ENCODE peak calls at places on chromosome 1, in ten cellular contexts. One of them, this sample, is unnamed. For H3K4me1, the result is how much of the 10 kb centered on the place peaks cover.

GRCh38 chr1:230465701-230466100 is 39.6 kb upstream of the PGBD5 start:
- DNase-seq in pancreas: no peak
- DNase-seq in neural progenitor cell: no peak
- DNase-seq in HAP-1: no peak
- DNase-seq in heart right ventricle: no peak
- DNase-seq in mesendoderm: no peak
- DNase-seq in ascending aorta: no peak
- DNase-seq in stomach: no peak
- DNase-seq in tibial artery: no peak
- DNase-seq in GM23248: no peak
- DNase-seq in this sample: no peak

GRCh38 chr1:232519186-232519585 is 110.7 kb downstream of the SIPA1L2 start:
- DNase-seq in ascending aorta: no peak
- DNase-seq in neural progenitor cell: no peak
- DNase-seq in HAP-1: no peak
- DNase-seq in GM23248: no peak
- DNase-seq in tibial artery: no peak
- DNase-seq in pancreas: no peak
- DNase-seq in stomach: no peak
- DNase-seq in heart right ventricle: peak
- DNase-seq in mesendoderm: peak
- DNase-seq in this sample: no peak

GRCh38 chr1:221891708-221892107 is 149.8 kb upstream of the DUSP10 start:
- DNase-seq in heart right ventricle: no peak
- DNase-seq in ascending aorta: no peak
- DNase-seq in stomach: no peak
- DNase-seq in HAP-1: no peak
- DNase-seq in tibial artery: peak
- DNase-seq in neural progenitor cell: no peak
- DNase-seq in GM23248: peak
- DNase-seq in pancreas: no peak
- DNase-seq in mesendoderm: no peak
- DNase-seq in this sample: no peak

GRCh38 chr1:235004276-235004675 is 124.4 kb downstream of the TOMM20 start:
- DNase-seq in pancreas: no peak
- DNase-seq in GM23248: no peak
- DNase-seq in HAP-1: peak
- DNase-seq in ascending aorta: peak
- DNase-seq in heart right ventricle: no peak
- DNase-seq in tibial artery: no peak
- DNase-seq in stomach: no peak
- DNase-seq in mesendoderm: no peak
- DNase-seq in neural progenitor cell: no peak
- DNase-seq in this sample: no peak

GRCh38 chr1:209230319-209230718 is 353.2 kb upstream of the CAMK1G start:
- DNase-seq in neural progenitor cell: no peak
- DNase-seq in tibial artery: no peak
- DNase-seq in ascending aorta: no peak
- DNase-seq in pancreas: no peak
- DNase-seq in mesendoderm: no peak
- DNase-seq in stomach: no peak
- DNase-seq in heart right ventricle: no peak
- DNase-seq in HAP-1: no peak
- DNase-seq in GM23248: no peak
- DNase-seq in this sample: no peak

GRCh38 chr1:243931957-243932356 is 81.9 kb upstream of the AKT3 start:
- DNase-seq in pancreas: no peak
- DNase-seq in stomach: no peak
- DNase-seq in tibial artery: no peak
- DNase-seq in neural progenitor cell: no peak
- DNase-seq in heart right ventricle: no peak
- DNase-seq in mesendoderm: no peak
- DNase-seq in ascending aorta: no peak
- DNase-seq in GM23248: no peak
- DNase-seq in HAP-1: no peak
- DNase-seq in this sample: no peak

GRCh38 chr1:22869325-22869724 is 103.3 kb downstream of the LACTBL1 start:
- DNase-seq in heart right ventricle: no peak
- DNase-seq in mesendoderm: no peak
- DNase-seq in ascending aorta: no peak
- DNase-seq in tibial artery: no peak
- DNase-seq in neural progenitor cell: no peak
- DNase-seq in GM23248: no peak
- DNase-seq in pancreas: no peak
- DNase-seq in stomach: no peak
- DNase-seq in HAP-1: no peak
- DNase-seq in this sample: no peak

GRCh38 chr1:2972879-2973575 is 48.2 kb upstream of the ACTRT2 start:
- DNase-seq in mesendoderm: no peak
- DNase-seq in GM23248: no peak
- DNase-seq in neural progenitor cell: no peak
- DNase-seq in HAP-1: no peak
- DNase-seq in pancreas: no peak
- DNase-seq in ascending aorta: peak
- DNase-seq in stomach: peak
- DNase-seq in heart right ventricle: no peak
- DNase-seq in tibial artery: no peak
- DNase-seq in this sample: peak

GRCh38 chr1:157270705-157271274 is 132.6 kb upstream of the ETV3 start:
- DNase-seq in mesendoderm: no peak
- DNase-seq in stomach: no peak
- DNase-seq in HAP-1: no peak
- DNase-seq in tibial artery: no peak
- DNase-seq in neural progenitor cell: no peak
- DNase-seq in GM23248: no peak
- DNase-seq in ascending aorta: no peak
- DNase-seq in heart right ventricle: no peak
- DNase-seq in pancreas: peak
- DNase-seq in this sample: no peak

GRCh38 chr1:117638759-117639158 is 32.9 kb downstream of the TENT5C start:
- DNase-seq in neural progenitor cell: no peak
- DNase-seq in stomach: no peak
- DNase-seq in pancreas: no peak
- DNase-seq in tibial artery: no peak
- DNase-seq in heart right ventricle: no peak
- DNase-seq in mesendoderm: no peak
- DNase-seq in HAP-1: no peak
- DNase-seq in ascending aorta: peak
- DNase-seq in GM23248: no peak
- DNase-seq in this sample: no peak

GRCh38 chr1:154219511-154219910 is 1.2 kb upstream of the UBAP2L start:
- DNase-seq in stomach: no peak
- DNase-seq in GM23248: peak
- DNase-seq in neural progenitor cell: no peak
- DNase-seq in heart right ventricle: no peak
- DNase-seq in mesendoderm: peak
- DNase-seq in ascending aorta: no peak
- DNase-seq in HAP-1: no peak
- DNase-seq in pancreas: no peak
- DNase-seq in tibial artery: peak
- DNase-seq in this sample: no peak

GRCh38 chr1:211606914-211607751 is 28.2 kb upstream of the SLC30A1 start:
- DNase-seq in GM23248: no peak
- DNase-seq in HAP-1: no peak
- DNase-seq in ascending aorta: no peak
- DNase-seq in pancreas: no peak
- DNase-seq in neural progenitor cell: no peak
- DNase-seq in tibial artery: no peak
- DNase-seq in heart right ventricle: no peak
- DNase-seq in stomach: no peak
- DNase-seq in mesendoderm: no peak
- DNase-seq in this sample: no peak

GRCh38 chr1:176515310-176515709 is 52.3 kb downstream of the PAPPA2 start:
- DNase-seq in stomach: no peak
- DNase-seq in HAP-1: no peak
- DNase-seq in mesendoderm: peak
- DNase-seq in pancreas: no peak
- DNase-seq in heart right ventricle: no peak
- DNase-seq in neural progenitor cell: no peak
- DNase-seq in tibial artery: no peak
- DNase-seq in ascending aorta: no peak
- DNase-seq in GM23248: peak
- DNase-seq in this sample: no peak

GRCh38 chr1:192966073-192966472 is 93.1 kb downstream of the UCHL5 start:
- DNase-seq in HAP-1: no peak
- DNase-seq in neural progenitor cell: no peak
- DNase-seq in pancreas: no peak
- DNase-seq in heart right ventricle: no peak
- DNase-seq in mesendoderm: no peak
- DNase-seq in stomach: no peak
- DNase-seq in ascending aorta: no peak
- DNase-seq in tibial artery: no peak
- DNase-seq in GM23248: no peak
- DNase-seq in this sample: no peak

GRCh38 chr1:207069858-207070506 is 16.9 kb downstream of the PFKFB2 start:
- DNase-seq in neural progenitor cell: no peak
- DNase-seq in HAP-1: no peak
- DNase-seq in mesendoderm: no peak
- DNase-seq in GM23248: no peak
- DNase-seq in heart right ventricle: peak
- DNase-seq in pancreas: no peak
- DNase-seq in stomach: no peak
- DNase-seq in tibial artery: no peak
- DNase-seq in ascending aorta: no peak
- DNase-seq in this sample: no peak

GRCh38 chr1:112507896-112508241 is 896 bp upstream of the WNT2B start:
- DNase-seq in mesendoderm: peak
- DNase-seq in tibial artery: no peak
- DNase-seq in ascending aorta: no peak
- DNase-seq in stomach: no peak
- DNase-seq in pancreas: no peak
- DNase-seq in HAP-1: peak
- DNase-seq in GM23248: peak
- DNase-seq in neural progenitor cell: peak
- DNase-seq in heart right ventricle: no peak
- DNase-seq in this sample: no peak
- H3K4me3 ChIP-seq in mesendoderm: peak
- H3K4me3 ChIP-seq in tibial artery: peak
- H3K4me3 ChIP-seq in ascending aorta: peak
- H3K4me3 ChIP-seq in stomach: peak
- H3K4me3 ChIP-seq in pancreas: peak
- H3K4me3 ChIP-seq in HAP-1: peak
- H3K4me3 ChIP-seq in GM23248: peak
- H3K4me3 ChIP-seq in neural progenitor cell: peak
- H3K4me3 ChIP-seq in heart right ventricle: peak
- H3K4me3 ChIP-seq in this sample: peak

DNA sequence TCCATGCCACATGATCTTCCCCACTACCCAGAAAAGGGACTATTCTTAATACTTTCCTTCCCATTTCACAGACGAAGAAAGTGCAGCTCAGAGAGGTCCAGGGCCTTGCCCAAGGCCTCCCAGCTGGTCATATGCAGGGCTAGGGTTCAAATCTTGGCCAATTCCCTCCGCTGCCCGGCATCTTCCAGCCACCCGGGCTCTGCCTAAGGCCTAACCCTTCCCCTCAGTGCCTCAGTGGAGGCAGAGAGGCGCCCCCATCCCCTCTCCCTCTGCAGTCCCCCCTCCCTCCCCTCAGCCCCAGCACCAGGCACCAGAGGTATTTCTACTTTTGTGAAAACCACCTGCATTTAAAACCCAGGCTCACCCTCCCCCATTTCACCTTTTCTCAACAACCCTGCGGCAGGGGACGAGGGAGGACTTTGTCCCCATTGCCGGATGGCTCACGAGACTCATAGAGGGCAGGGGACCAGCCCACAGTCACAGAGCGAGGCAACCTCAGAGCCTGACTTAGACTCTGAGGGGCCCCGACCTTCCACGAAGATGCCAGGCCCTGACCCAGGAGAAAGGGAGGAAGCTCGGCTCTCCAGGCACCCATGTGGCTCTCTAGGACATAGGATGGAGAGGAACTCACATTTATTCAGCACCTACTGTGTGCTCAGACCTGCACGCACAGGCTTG is 12.3 kb downstream of the LAPTM5 start:
- DNase-seq in GM23248: no peak
- DNase-seq in pancreas: no peak
- DNase-seq in HAP-1: no peak
- DNase-seq in tibial artery: no peak
- DNase-seq in stomach: no peak
- DNase-seq in mesendoderm: no peak
- DNase-seq in heart right ventricle: no peak
- DNase-seq in ascending aorta: no peak
- DNase-seq in neural progenitor cell: no peak
- DNase-seq in this sample: no peak
- H3K4me1 ChIP-seq in GM23248: under half
- H3K4me1 ChIP-seq in pancreas: under half
- H3K4me1 ChIP-seq in HAP-1: under half
- H3K4me1 ChIP-seq in tibial artery: under half
- H3K4me1 ChIP-seq in stomach: under half
- H3K4me1 ChIP-seq in mesendoderm: under half
- H3K4me1 ChIP-seq in heart right ventricle: under half
- H3K4me1 ChIP-seq in ascending aorta: under half
- H3K4me1 ChIP-seq in neural progenitor cell: under half
- H3K4me1 ChIP-seq in this sample: under half

GRCh38 chr1:205528446-205528886 is 24.0 kb downstream of the CDK18 start:
- DNase-seq in mesendoderm: no peak
- DNase-seq in neural progenitor cell: no peak
- DNase-seq in stomach: no peak
- DNase-seq in pancreas: no peak
- DNase-seq in HAP-1: peak
- DNase-seq in ascending aorta: no peak
- DNase-seq in tibial artery: no peak
- DNase-seq in GM23248: no peak
- DNase-seq in heart right ventricle: no peak
- DNase-seq in this sample: no peak
- H3K4me3 ChIP-seq in mesendoderm: no peak
- H3K4me3 ChIP-seq in neural progenitor cell: no peak
- H3K4me3 ChIP-seq in stomach: no peak
- H3K4me3 ChIP-seq in pancreas: no peak
- H3K4me3 ChIP-seq in HAP-1: peak
- H3K4me3 ChIP-seq in ascending aorta: no peak
- H3K4me3 ChIP-seq in tibial artery: no peak
- H3K4me3 ChIP-seq in GM23248: no peak
- H3K4me3 ChIP-seq in heart right ventricle: no peak
- H3K4me3 ChIP-seq in this sample: no peak

DNA sequence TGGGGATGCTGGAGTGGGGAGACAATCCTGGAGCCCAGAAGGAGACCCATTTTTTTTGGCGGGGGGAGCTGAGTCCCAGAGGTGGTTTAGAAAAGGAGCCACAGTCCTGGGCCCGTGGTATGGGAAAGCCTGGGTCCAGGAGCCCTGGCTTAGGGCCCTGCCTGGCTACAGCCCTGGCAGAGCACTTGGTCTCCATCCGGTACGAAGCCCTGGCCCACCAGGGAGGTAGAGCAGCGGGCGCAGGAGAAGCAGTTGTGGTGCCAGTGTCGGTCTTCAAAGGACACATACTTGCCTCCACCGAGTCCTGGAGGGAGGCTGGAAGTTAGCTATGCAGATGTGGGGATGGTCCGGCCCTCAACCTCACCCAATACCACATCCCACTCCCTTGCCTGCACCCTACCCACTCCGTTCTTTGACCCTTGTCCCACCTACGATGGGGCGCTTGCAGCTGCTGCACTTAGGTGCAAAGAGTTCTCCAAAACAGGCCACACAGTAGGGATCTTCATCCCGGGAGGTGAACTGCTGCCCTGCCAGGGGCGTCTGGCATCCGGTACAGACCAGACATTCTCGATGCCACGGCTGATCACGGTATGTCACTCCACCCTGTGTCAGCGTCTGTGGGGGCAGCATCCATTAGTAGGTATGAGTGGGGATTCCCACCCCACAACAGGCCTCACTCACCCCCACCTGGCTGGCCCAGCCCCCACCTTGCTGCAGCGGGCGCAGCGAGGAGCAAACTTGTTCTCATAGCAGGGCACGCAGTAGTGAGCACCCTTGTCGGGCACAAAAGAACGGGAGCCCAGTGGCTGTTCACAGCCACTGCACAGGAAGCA is 7.7 kb upstream of the SF3A3 start:
- DNase-seq in tibial artery: no peak
- DNase-seq in pancreas: no peak
- DNase-seq in neural progenitor cell: no peak
- DNase-seq in stomach: no peak
- DNase-seq in HAP-1: no peak
- DNase-seq in heart right ventricle: no peak
- DNase-seq in mesendoderm: no peak
- DNase-seq in ascending aorta: no peak
- DNase-seq in GM23248: no peak
- DNase-seq in this sample: peak
- H3K4me1 ChIP-seq in tibial artery: under half
- H3K4me1 ChIP-seq in pancreas: under half
- H3K4me1 ChIP-seq in neural progenitor cell: under half
- H3K4me1 ChIP-seq in stomach: half or more
- H3K4me1 ChIP-seq in HAP-1: under half
- H3K4me1 ChIP-seq in heart right ventricle: half or more
- H3K4me1 ChIP-seq in mesendoderm: under half
- H3K4me1 ChIP-seq in ascending aorta: under half
- H3K4me1 ChIP-seq in GM23248: half or more
- H3K4me1 ChIP-seq in this sample: half or more

This sample was measured in vagina.